ENCODE peak calls at places on chromosome 14, in four cellular contexts. M is stimulated activated CD4-positive, alpha-beta T cell treated with anti-CD3 and anti-CD28 coated beads, Interleukin-1b, Interleukin-23, amount 100 ng/mL, for 24 hours; Y is CD4-positive, alpha-beta memory T cell; W is WTC11. T is an unnamed sample.

GRCh38 chr14:94545131-94545841 is 16.0 kb upstream of the SERPINA4 start:
- DNase-seq in M (no peak), W (no peak), Y (no peak), T (peak)

GRCh38 chr14:51410846-51411245 is 170.8 kb downstream of the TMX1 start:
- DNase-seq in W (no peak), M (no peak), Y (no peak), T (no peak)

GRCh38 chr14:33237102-33237501 is 298.4 kb downstream of the NPAS3 start:
- DNase-seq in Y (no peak), W (no peak), M (no peak), T (no peak)

GRCh38 chr14:22163051-22163450 is 426.0 kb downstream of the DAD1 start:
- DNase-seq in M (no peak), Y (peak), W (no peak), T (no peak)

GRCh38 chr14:73783107-73783727 is 68.4 kb upstream of the PTGR2 start:
- DNase-seq in M (no peak), W (no peak), Y (no peak), T (peak)

GRCh38 chr14:73227812-73228781 is 9.2 kb upstream of the PAPLN start:
- DNase-seq in M (no peak), Y (no peak), W (peak), T (peak)

GRCh38 chr14:72754949-72755348 is 139.0 kb downstream of the DPF3 start:
- DNase-seq in Y (no peak), W (no peak), M (no peak), T (no peak)

GRCh38 chr14:23569443-23570151 is 2.0 kb upstream of the AP1G2 start:
- DNase-seq in Y (no peak), M (no peak), W (peak), T (peak)

GRCh38 chr14:70096866-70097265 is 91.9 kb downstream of the SLC8A3 start:
- DNase-seq in M (no peak), W (peak), Y (no peak), T (peak)

GRCh38 chr14:23352506-23353432 is at the start of gene SLC22A17:
- DNase-seq in W (peak), Y (peak), M (peak), T (peak)

GRCh38 chr14:53670701-53671100 is 285.9 kb downstream of the BMP4 start:
- DNase-seq in Y (no peak), M (no peak), W (no peak), T (no peak)

GRCh38 chr14:76987956-76988520 is 40.5 kb downstream of the IRF2BPL start:
- DNase-seq in M (no peak), W (no peak), Y (no peak), T (no peak)

GRCh38 chr14:61751475-61751989 is 10.7 kb upstream of the SNAPC1 start:
- DNase-seq in W (no peak), Y (no peak), M (no peak), T (no peak)

GRCh38 chr14:26719514-26719913 is 121.7 kb upstream of the NOVA1 start:
- DNase-seq in M (no peak), W (no peak), Y (no peak), T (no peak)

GRCh38 chr14:73237219-73237785 is at the start of gene PAPLN:
- DNase-seq in Y (no peak), M (no peak), W (no peak), T (no peak)

GRCh38 chr14:69873877-69874780 is 5.1 kb upstream of the SMOC1 start:
- DNase-seq in M (no peak), Y (no peak), W (no peak), T (no peak)

GRCh38 chr14:21672116-21672515 is 1.5 kb downstream of the OR4E1 start:
- DNase-seq in W (no peak), M (no peak), Y (no peak), T (no peak)

GRCh38 chr14:32366995-32367394 is 37.9 kb downstream of the AKAP6 start:
- DNase-seq in Y (no peak), W (no peak), M (no peak), T (no peak)

GRCh38 chr14:59352951-59353350 is 112.2 kb downstream of the GPR135 start:
- DNase-seq in Y (no peak), M (no peak), W (no peak), T (no peak)

T was measured in H9.